ENCODE peak calls at places on chromosomes 12 and 14, in ten cellular contexts. N, U, S, Q, V, G, C, L, T and M are unnamed samples.

GRCh38 chr12:32549675-32550079 is 129.4 kb upstream of the DNM1L start:
- DNase-seq in G (no peak), T (no peak), C (no peak), S (no peak), U (no peak), L (no peak), V (no peak), Q (peak), N (no peak), M (no peak)

GRCh38 chr14:100371773-100372172 is 48.6 kb downstream of the SLC25A47 start:
- DNase-seq in G (no peak), Q (no peak), C (no peak), V (no peak), L (no peak), N (no peak), S (no peak), U (no peak), T (no peak), M (no peak)

GRCh38 chr14:86838363-86838762 is 1154.6 kb downstream of the GALC start:
- DNase-seq in U (no peak), Q (no peak), L (no peak), T (no peak), C (no peak), N (peak), S (no peak), G (no peak), V (no peak), M (no peak)

GRCh38 chr12:57837779-57838562 is 8.6 kb downstream of the CTDSP2 start:
- DNase-seq in C (peak), T (no peak), L (no peak), Q (peak), V (peak), U (no peak), N (no peak), G (peak), S (no peak), M (peak)

GRCh38 chr12:30500532-30500931 is 195.1 kb downstream of the IPO8 start:
- DNase-seq in L (no peak), U (no peak), C (no peak), T (no peak), G (no peak), N (no peak), V (no peak), S (no peak), Q (no peak), M (no peak)

GRCh38 chr14:91351508-91351853 is 66.1 kb downstream of the CCDC88C start:
- DNase-seq in G (no peak), N (no peak), C (no peak), T (no peak), S (no peak), Q (no peak), V (no peak), U (no peak), L (no peak), M (peak)

GRCh38 chr12:121806556-121807308 is 2.9 kb downstream of the SETD1B start:
- DNase-seq in N (no peak), V (no peak), T (no peak), G (no peak), L (no peak), U (no peak), C (no peak), S (no peak), Q (no peak), M (no peak)

GRCh38 chr12:38515912-38516311 is 199.3 kb downstream of the ALG10B start:
- DNase-seq in T (no peak), Q (no peak), S (no peak), G (no peak), C (no peak), L (no peak), U (no peak), V (no peak), N (no peak), M (no peak)

GRCh38 chr12:132465269-132466190 is 24.4 kb upstream of the FBRSL1 start:
- DNase-seq in V (no peak), Q (no peak), L (no peak), S (no peak), N (no peak), T (no peak), U (no peak), G (no peak), C (no peak), M (no peak)

GRCh38 chr12:7107181-7108041 is 1.6 kb downstream of the C1RL start:
- DNase-seq in U (no peak), N (no peak), T (peak), L (no peak), G (no peak), S (no peak), Q (no peak), C (no peak), V (no peak), M (no peak)

GRCh38 chr14:60064491-60065072 is 27.1 kb upstream of the PCNX4 start:
- DNase-seq in C (no peak), S (peak), L (no peak), Q (peak), T (peak), V (peak), G (no peak), N (no peak), U (no peak), M (no peak)

GRCh38 chr14:92022036-92022435 is 17.8 kb downstream of the TRIP11 start:
- DNase-seq in G (no peak), Q (no peak), L (no peak), C (no peak), V (no peak), T (no peak), U (no peak), N (no peak), S (no peak), M (no peak)

GRCh38 chr12:5099136-5099535 is 55.5 kb downstream of the KCNA5 start:
- DNase-seq in G (no peak), C (no peak), S (no peak), U (no peak), V (no peak), L (no peak), N (no peak), Q (no peak), T (no peak), M (no peak)

GRCh38 chr12:15209782-15210181 is 11.4 kb downstream of the RERG start:
- DNase-seq in N (no peak), T (no peak), U (no peak), S (no peak), G (no peak), C (no peak), V (no peak), L (no peak), Q (peak), M (no peak)

GRCh38 chr14:99968156-99968920 is 96.9 kb upstream of the EVL start:
- DNase-seq in L (no peak), S (no peak), V (no peak), G (peak), U (no peak), C (no peak), T (no peak), Q (peak), N (no peak), M (no peak)

GRCh38 chr12:91001306-91001705 is 3.5 kb downstream of the EPYC start:
- DNase-seq in C (no peak), G (no peak), L (no peak), Q (no peak), S (no peak), T (peak), N (no peak), V (peak), U (no peak), M (no peak)

GRCh38 chr12:68157295-68157871 is 2.2 kb downstream of the IFNG start:
- DNase-seq in U (no peak), L (no peak), N (peak), C (no peak), S (no peak), T (no peak), G (no peak), Q (no peak), V (no peak), M (no peak)

GRCh38 chr12:26298785-26299621 is 103.6 kb downstream of the SSPN start:
- DNase-seq in G (no peak), L (no peak), T (no peak), V (peak), C (no peak), N (no peak), S (peak), Q (peak), U (no peak), M (no peak)

GRCh38 chr12:50107416-50108268 is 3.8 kb downstream of the GPD1 start:
- DNase-seq in S (no peak), G (no peak), N (no peak), Q (no peak), V (no peak), L (no peak), T (no peak), U (no peak), C (no peak), M (no peak)

GRCh38 chr14:68981124-68981523 is 2.0 kb upstream of the ACTN1 start:
- DNase-seq in C (no peak), N (peak), U (no peak), Q (no peak), V (no peak), G (no peak), L (no peak), S (no peak), T (no peak), M (no peak)

GRCh38 chr12:109553929-109554500 is 19.3 kb downstream of the MMAB start:
- DNase-seq in V (no peak), U (no peak), T (no peak), L (no peak), S (no peak), N (no peak), Q (no peak), G (no peak), C (no peak), M (no peak)

GRCh38 chr14:91931478-91932088 is 15.9 kb downstream of the FBLN5 start:
- DNase-seq in L (no peak), U (no peak), T (no peak), C (no peak), V (no peak), S (no peak), G (no peak), Q (no peak), N (no peak), M (no peak)

GRCh38 chr12:3463927-3464326 is 27.1 kb upstream of the PRMT8 start:
- DNase-seq in T (no peak), L (no peak), U (no peak), C (no peak), N (no peak), Q (no peak), S (no peak), V (no peak), G (no peak), M (no peak)

GRCh38 chr12:118034429-118035193 is 18.1 kb downstream of the RFC5 start:
- DNase-seq in Q (peak), V (peak), G (no peak), T (peak), C (no peak), U (no peak), L (no peak), N (no peak), S (peak), M (no peak)

GRCh38 chr12:90028620-90029051 is 320.0 kb upstream of the ATP2B1 start:
- DNase-seq in Q (peak), G (no peak), V (peak), L (no peak), T (peak), C (no peak), N (no peak), S (no peak), U (no peak), M (no peak)

GRCh38 chr12:12870454-12870853 is 20.9 kb upstream of the GPRC5A start:
- DNase-seq in Q (peak), S (peak), U (no peak), N (no peak), G (no peak), T (no peak), L (no peak), C (no peak), V (peak), M (no peak)

GRCh38 chr14:57189070-57189469 is 79.6 kb downstream of the EXOC5 start:
- DNase-seq in U (no peak), C (no peak), V (no peak), T (peak), S (peak), N (no peak), L (no peak), Q (peak), G (no peak), M (no peak)

GRCh38 chr14:26191123-26191522 is 406.7 kb downstream of the NOVA1 start:
- DNase-seq in G (no peak), T (peak), U (no peak), Q (no peak), C (no peak), S (no peak), L (no peak), V (no peak), N (no peak), M (no peak)